ENCODE peak calls at places on chromosome 3, in four cellular contexts. V is left ventricle myocardium inferior, M is body of pancreas, L is colonic mucosa. I is an unnamed sample. For H3K4me1 and H3K27me3, the result is how much of the 10 kb centered on the place peaks cover.

GRCh38 chr3:129747982-129748381 is 141.5 kb upstream of the PLXND1 start:
- DNase-seq in V (no peak), M (no peak), L (no peak), I (no peak)

GRCh38 chr3:139520028-139520737 is 19.4 kb downstream of the RBP1 start:
- DNase-seq in V (no peak), M (no peak), L (peak), I (peak)

GRCh38 chr3:10226293-10226692 is 22.0 kb upstream of the TATDN2 start:
- DNase-seq in V (no peak), M (no peak), L (no peak), I (no peak)

GRCh38 chr3:184564685-184565385 is 3.2 kb downstream of the EPHB3 start:
- DNase-seq in V (no peak), M (no peak), L (no peak), I (no peak)

GRCh38 chr3:159830523-159831151 is 158.0 kb upstream of the IL12A start:
- DNase-seq in V (no peak), M (no peak), L (no peak), I (no peak)

GRCh38 chr3:129107793-129108192 is 13.8 kb downstream of the RAB43 start:
- DNase-seq in V (no peak), M (no peak), L (no peak), I (no peak)

GRCh38 chr3:156939315-156939714 is 113.2 kb downstream of the LEKR1 start:
- DNase-seq in V (no peak), M (no peak), L (no peak), I (peak)

GRCh38 chr3:138046955-138047354 is 37.0 kb downstream of the CLDN18 start:
- DNase-seq in V (no peak), M (no peak), L (no peak), I (no peak)

GRCh38 chr3:165854696-165855095 is 17.5 kb upstream of the BCHE start:
- DNase-seq in V (no peak), M (no peak), L (no peak), I (peak)

GRCh38 chr3:38574411-38575278 is 74.8 kb downstream of the SCN5A start:
- DNase-seq in V (no peak), M (no peak), L (no peak), I (no peak)

GRCh38 chr3:32945136-32945535 is 6.3 kb upstream of the CCR4 start:
- DNase-seq in V (no peak), M (no peak), L (no peak), I (no peak)

GRCh38 chr3:133574260-133574881 is 885 bp downstream of the CDV3 start:
- DNase-seq in V (peak), M (peak), L (peak), I (peak)

GRCh38 chr3:50292924-50293801 is 934 bp upstream of the IFRD2 start:
- DNase-seq in V (peak), M (peak), L (no peak), I (no peak)

GRCh38 chr3:156307704-156308103 is 187.3 kb downstream of the KCNAB1 start:
- DNase-seq in V (peak), M (peak), L (peak), I (peak)

GRCh38 chr3:167032267-167032876 is 347.7 kb downstream of the ZBBX start:
- DNase-seq in V (no peak), M (peak), L (no peak), I (peak)

GRCh38 chr3:54988302-54989022 is 60.6 kb upstream of the LRTM1 start:
- DNase-seq in V (peak), M (peak), L (peak), I (no peak)

GRCh38 chr3:58000713-58001467 is 7.3 kb upstream of the FLNB start:
- DNase-seq in V (no peak), M (no peak), L (peak), I (no peak)

GRCh38 chr3:173653781-173654180 is 256.2 kb downstream of the NLGN1 start:
- DNase-seq in V (no peak), M (no peak), L (no peak), I (no peak)

GRCh38 chr3:117874028-117874765 is 1160.4 kb downstream of the IGSF11 start:
- DNase-seq in V (no peak), M (no peak), L (no peak), I (no peak)

GRCh38 chr3:117871934-117872333 is 1162.4 kb downstream of the TUSC7 start:
- DNase-seq in V (no peak), M (no peak), L (no peak), I (no peak)

GRCh38 chr3:117873236-117873635 is 1161.4 kb downstream of the IGSF11 start:
- DNase-seq in V (peak), M (peak), L (peak), I (no peak)

GRCh38 chr3:117865338-117865737 is 1155.8 kb downstream of the TUSC7 start:
- DNase-seq in V (no peak), M (no peak), L (no peak), I (no peak)

DNA sequence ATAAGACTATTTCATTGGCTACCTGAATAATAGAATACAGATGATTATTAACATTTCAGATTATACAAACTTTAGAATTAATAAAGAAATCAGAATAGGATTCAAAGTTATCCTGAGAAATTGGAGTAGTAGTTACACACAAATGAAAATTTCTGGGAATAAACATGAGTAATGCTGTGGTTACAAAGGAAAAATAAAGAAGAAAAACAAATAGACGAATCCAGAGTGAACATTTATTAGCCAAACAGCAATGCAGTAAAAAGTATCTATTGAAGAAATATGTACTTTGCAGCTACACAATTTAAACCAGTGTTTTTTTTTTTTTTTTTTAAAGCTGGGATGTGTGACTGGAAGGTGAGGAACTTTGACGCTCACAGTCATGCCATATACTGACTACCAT is 1159.2 kb downstream of the TUSC7 start:
- DNase-seq in V (no peak), M (no peak), L (no peak), I (no peak)
- H3K4me1 ChIP-seq in V (under half), M (under half), L (under half), I (under half)

GRCh38 chr3:190014940-190015339 is 105.8 kb downstream of the P3H2 start:
- DNase-seq in V (no peak), M (no peak), L (no peak), I (no peak)

GRCh38 chr3:190013943-190014924 is 106.5 kb downstream of the P3H2 start:
- DNase-seq in V (no peak), M (no peak), L (no peak), I (no peak)

GRCh38 chr3:190012784-190013183 is 107.9 kb downstream of the P3H2 start:
- DNase-seq in V (no peak), M (no peak), L (no peak), I (no peak)

GRCh38 chr3:190010486-190010885 is 110.2 kb downstream of the P3H2 start:
- DNase-seq in V (no peak), M (no peak), L (no peak), I (no peak)

DNA sequence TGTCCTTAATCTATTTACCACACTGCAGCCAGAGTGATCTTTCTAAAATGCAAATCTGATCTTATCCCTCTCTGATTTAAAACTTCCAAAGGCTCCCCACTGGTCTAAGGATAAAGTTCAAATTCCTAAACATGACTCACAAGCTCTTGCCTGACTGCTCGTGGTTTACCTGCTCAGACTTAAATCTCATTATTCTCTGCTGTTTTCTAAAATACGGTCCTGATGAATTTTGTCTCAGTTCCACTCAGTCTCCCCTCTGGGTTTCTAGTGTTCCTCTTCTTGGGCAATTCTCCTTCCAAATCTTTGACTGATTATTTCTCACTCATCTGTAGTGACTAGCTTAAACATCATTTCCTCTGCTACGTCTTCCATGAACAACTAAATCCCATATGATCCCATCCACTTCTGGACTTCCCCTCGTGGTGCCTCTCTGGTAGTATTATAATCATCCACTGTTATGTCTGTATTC is 108.3 kb downstream of the P3H2 start:
- DNase-seq in V (no peak), M (no peak), L (no peak), I (peak)
- H3K4me3 ChIP-seq in V (no peak), M (no peak), L (no peak), I (no peak)

GRCh38 chr3:44561076-44561475 is 6.1 kb downstream of the ZKSCAN7 start:
- DNase-seq in V (no peak), M (no peak), L (no peak), I (no peak)
- H3K27me3 ChIP-seq in V (under half), M (under half), L (under half), I (under half)

GRCh38 chr3:143217283-143217682 is 97.7 kb downstream of the CHST2 start:
- DNase-seq in V (no peak), M (no peak), L (no peak), I (no peak)
- H3K4me1 ChIP-seq in V (under half), M (under half), L (under half), I (under half)

DNA sequence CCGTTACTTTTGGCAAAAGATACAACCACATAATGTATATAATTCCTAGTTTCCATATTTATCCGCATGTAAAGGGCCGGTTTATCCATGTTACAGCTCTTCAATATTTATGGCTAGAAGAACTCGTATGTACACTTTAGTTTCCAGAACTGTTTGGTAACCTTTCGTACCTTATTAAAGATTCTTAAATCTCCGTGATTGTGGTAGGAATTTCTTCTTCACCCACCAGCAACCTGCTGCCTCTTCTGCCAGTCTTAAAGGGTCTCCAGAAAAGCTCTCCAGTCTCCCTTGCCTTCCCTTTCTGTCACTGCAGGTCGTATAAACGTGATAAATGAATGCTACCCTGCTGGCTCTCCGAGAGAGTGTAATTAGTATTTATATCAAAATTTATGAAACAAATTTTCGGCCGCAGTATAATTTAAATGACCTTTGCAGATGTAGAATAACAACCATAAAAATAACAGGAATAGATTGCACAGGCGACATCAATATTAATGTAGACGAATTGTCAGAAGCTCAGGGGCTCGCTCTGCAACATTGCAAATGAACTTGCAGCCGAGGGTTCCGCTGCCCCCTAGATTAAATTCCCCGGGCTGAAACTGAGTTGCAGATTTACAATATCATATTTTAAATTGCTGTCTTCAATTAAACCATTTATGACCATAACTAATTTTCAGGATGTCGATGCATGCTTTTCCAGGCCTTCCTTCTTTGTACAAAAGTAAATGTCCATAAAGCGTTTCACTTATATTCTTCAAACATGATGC is 5.4 kb downstream of the ZIC1 start:
- DNase-seq in V (no peak), M (no peak), L (no peak), I (no peak)
- H3K4me3 ChIP-seq in V (no peak), M (no peak), L (no peak), I (no peak)

GRCh38 chr3:120597445-120598049 is 1.4 kb downstream of the NDUFB4 start:
- DNase-seq in V (no peak), M (no peak), L (no peak), I (no peak)

GRCh38 chr3:120596116-120596852 is at the start of gene NDUFB4:
- DNase-seq in V (peak), M (peak), L (peak), I (peak)

GRCh38 chr3:120599211-120599610 is 3.1 kb downstream of the NDUFB4 start:
- DNase-seq in V (no peak), M (no peak), L (no peak), I (no peak)

GRCh38 chr3:120595788-120596115 is 384 bp upstream of the NDUFB4 start:
- DNase-seq in V (no peak), M (no peak), L (no peak), I (no peak)

DNA sequence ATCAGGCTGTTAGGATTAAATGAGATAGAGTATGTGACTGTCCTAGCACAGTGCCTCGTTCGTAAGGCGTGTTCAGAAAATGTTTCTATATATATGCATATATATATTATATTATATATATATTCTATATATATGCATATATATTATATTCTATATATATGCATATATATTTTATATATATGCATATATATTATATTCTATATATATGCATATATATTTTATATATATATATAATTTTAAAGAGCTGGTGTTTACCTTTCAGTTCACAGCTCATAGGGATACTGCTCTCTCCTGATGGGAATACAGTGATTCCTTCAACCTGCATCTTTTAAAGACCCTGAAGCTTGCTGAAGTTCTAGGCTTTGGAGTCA is 702 bp downstream of the NDUFB4 start:
- DNase-seq in V (no peak), M (no peak), L (no peak), I (no peak)
- H3K27me3 ChIP-seq in V (under half), M (under half), L (under half), I (under half)

GRCh38 chr3:169847896-169848295 is 21.8 kb downstream of the LRRC31 start:
- DNase-seq in V (no peak), M (no peak), L (peak), I (no peak)
- H3K4me1 ChIP-seq in V (under half), M (under half), L (under half), I (under half)